ENCODE peak calls at places on chromosomes 1 and 21, in seven cellular contexts. One of them, this sample, is unnamed.

GRCh38 chr1:17588048-17588781 is 48.7 kb downstream of the ARHGEF10L start:
- DNase-seq in tibial nerve: no peak
- DNase-seq in heart left ventricle: peak
- DNase-seq in adrenal gland: no peak
- DNase-seq in IMR-90: peak
- DNase-seq in right lobe of liver: peak
- DNase-seq in body of pancreas: peak
- DNase-seq in this sample: no peak

GRCh38 chr1:186997877-186998276 is 169.1 kb downstream of the PLA2G4A start:
- DNase-seq in tibial nerve: no peak
- DNase-seq in heart left ventricle: no peak
- DNase-seq in adrenal gland: no peak
- DNase-seq in IMR-90: no peak
- DNase-seq in right lobe of liver: no peak
- DNase-seq in body of pancreas: no peak
- DNase-seq in this sample: no peak

GRCh38 chr1:183024352-183025337 is 1.4 kb downstream of the LAMC1 start:
- DNase-seq in tibial nerve: no peak
- DNase-seq in heart left ventricle: no peak
- DNase-seq in adrenal gland: peak
- DNase-seq in IMR-90: no peak
- DNase-seq in right lobe of liver: no peak
- DNase-seq in body of pancreas: no peak
- DNase-seq in this sample: no peak

GRCh38 chr1:87329756-87330200 is 1.1 kb downstream of the LMO4 start:
- DNase-seq in tibial nerve: no peak
- DNase-seq in heart left ventricle: no peak
- DNase-seq in adrenal gland: no peak
- DNase-seq in IMR-90: peak
- DNase-seq in right lobe of liver: no peak
- DNase-seq in body of pancreas: no peak
- DNase-seq in this sample: no peak

GRCh38 chr1:235424092-235424491 is 56.9 kb downstream of the TBCE start:
- DNase-seq in tibial nerve: no peak
- DNase-seq in heart left ventricle: no peak
- DNase-seq in adrenal gland: no peak
- DNase-seq in IMR-90: no peak
- DNase-seq in right lobe of liver: no peak
- DNase-seq in body of pancreas: no peak
- DNase-seq in this sample: no peak

GRCh38 chr1:51986718-51987117 is 3.8 kb downstream of the RAB3B start:
- DNase-seq in tibial nerve: no peak
- DNase-seq in heart left ventricle: no peak
- DNase-seq in adrenal gland: no peak
- DNase-seq in IMR-90: no peak
- DNase-seq in right lobe of liver: no peak
- DNase-seq in body of pancreas: no peak
- DNase-seq in this sample: no peak

GRCh38 chr1:105260018-105260417 is 1510.3 kb downstream of the AMY1C start:
- DNase-seq in tibial nerve: no peak
- DNase-seq in heart left ventricle: no peak
- DNase-seq in adrenal gland: no peak
- DNase-seq in IMR-90: no peak
- DNase-seq in right lobe of liver: no peak
- DNase-seq in body of pancreas: no peak
- DNase-seq in this sample: no peak

GRCh38 chr1:63124666-63125191 is 197.6 kb upstream of the FOXD3 start:
- DNase-seq in tibial nerve: no peak
- DNase-seq in heart left ventricle: no peak
- DNase-seq in adrenal gland: no peak
- DNase-seq in IMR-90: peak
- DNase-seq in right lobe of liver: no peak
- DNase-seq in body of pancreas: no peak
- DNase-seq in this sample: no peak

GRCh38 chr1:7422966-7423365 is 348.1 kb upstream of the VAMP3 start:
- DNase-seq in tibial nerve: peak
- DNase-seq in heart left ventricle: no peak
- DNase-seq in adrenal gland: no peak
- DNase-seq in IMR-90: no peak
- DNase-seq in right lobe of liver: peak
- DNase-seq in body of pancreas: no peak
- DNase-seq in this sample: no peak

GRCh38 chr1:200774735-200775449 is 36.2 kb downstream of the CAMSAP2 start:
- DNase-seq in tibial nerve: no peak
- DNase-seq in heart left ventricle: no peak
- DNase-seq in adrenal gland: no peak
- DNase-seq in IMR-90: peak
- DNase-seq in right lobe of liver: no peak
- DNase-seq in body of pancreas: no peak
- DNase-seq in this sample: no peak

GRCh38 chr1:224670506-224670905 is 54.4 kb downstream of the CNIH3 start:
- DNase-seq in tibial nerve: no peak
- DNase-seq in heart left ventricle: no peak
- DNase-seq in adrenal gland: no peak
- DNase-seq in IMR-90: peak
- DNase-seq in right lobe of liver: no peak
- DNase-seq in body of pancreas: no peak
- DNase-seq in this sample: no peak

GRCh38 chr1:86774305-86775304 is 70.2 kb downstream of the SH3GLB1 start:
- DNase-seq in tibial nerve: peak
- DNase-seq in heart left ventricle: peak
- DNase-seq in adrenal gland: peak
- DNase-seq in IMR-90: peak
- DNase-seq in right lobe of liver: peak
- DNase-seq in body of pancreas: peak
- DNase-seq in this sample: peak

GRCh38 chr1:177385760-177386698 is 215.3 kb downstream of the BRINP2 start:
- DNase-seq in tibial nerve: no peak
- DNase-seq in heart left ventricle: no peak
- DNase-seq in adrenal gland: no peak
- DNase-seq in IMR-90: no peak
- DNase-seq in right lobe of liver: no peak
- DNase-seq in body of pancreas: no peak
- DNase-seq in this sample: no peak

GRCh38 chr1:179612361-179612760 is 20.7 kb downstream of the TDRD5 start:
- DNase-seq in tibial nerve: no peak
- DNase-seq in heart left ventricle: no peak
- DNase-seq in adrenal gland: no peak
- DNase-seq in IMR-90: no peak
- DNase-seq in right lobe of liver: no peak
- DNase-seq in body of pancreas: no peak
- DNase-seq in this sample: no peak

GRCh38 chr1:91402023-91402422 is 2.6 kb downstream of the HFM1 start:
- DNase-seq in tibial nerve: no peak
- DNase-seq in heart left ventricle: no peak
- DNase-seq in adrenal gland: no peak
- DNase-seq in IMR-90: peak
- DNase-seq in right lobe of liver: no peak
- DNase-seq in body of pancreas: no peak
- DNase-seq in this sample: no peak

GRCh38 chr1:110033421-110033820 is 1.0 kb upstream of the STRIP1 start:
- DNase-seq in tibial nerve: no peak
- DNase-seq in heart left ventricle: no peak
- DNase-seq in adrenal gland: no peak
- DNase-seq in IMR-90: no peak
- DNase-seq in right lobe of liver: no peak
- DNase-seq in body of pancreas: no peak
- DNase-seq in this sample: no peak

GRCh38 chr21:35593000-35593502 is 467.3 kb downstream of the SETD4 start:
- DNase-seq in tibial nerve: no peak
- DNase-seq in heart left ventricle: no peak
- DNase-seq in adrenal gland: no peak
- DNase-seq in IMR-90: peak
- DNase-seq in right lobe of liver: no peak
- DNase-seq in body of pancreas: no peak
- DNase-seq in this sample: no peak

GRCh38 chr1:22500476-22500875 is 48.8 kb downstream of the ZBTB40 start:
- DNase-seq in tibial nerve: no peak
- DNase-seq in heart left ventricle: no peak
- DNase-seq in adrenal gland: peak
- DNase-seq in IMR-90: peak
- DNase-seq in right lobe of liver: no peak
- DNase-seq in body of pancreas: peak
- DNase-seq in this sample: peak

GRCh38 chr1:182595641-182596240 is 6.7 kb upstream of the RNASEL start:
- DNase-seq in tibial nerve: no peak
- DNase-seq in heart left ventricle: peak
- DNase-seq in adrenal gland: peak
- DNase-seq in IMR-90: peak
- DNase-seq in right lobe of liver: peak
- DNase-seq in body of pancreas: peak
- DNase-seq in this sample: peak

GRCh38 chr1:59025898-59026426 is 242.1 kb upstream of the JUN start:
- DNase-seq in tibial nerve: no peak
- DNase-seq in heart left ventricle: no peak
- DNase-seq in adrenal gland: no peak
- DNase-seq in IMR-90: peak
- DNase-seq in right lobe of liver: no peak
- DNase-seq in body of pancreas: no peak
- DNase-seq in this sample: no peak

GRCh38 chr1:53585565-53585964 is 126.4 kb downstream of the DMRTB1 start:
- DNase-seq in tibial nerve: no peak
- DNase-seq in heart left ventricle: peak
- DNase-seq in adrenal gland: no peak
- DNase-seq in IMR-90: no peak
- DNase-seq in right lobe of liver: no peak
- DNase-seq in body of pancreas: no peak
- DNase-seq in this sample: no peak

GRCh38 chr1:40630488-40631223 is 34.8 kb downstream of the RIMS3 start:
- DNase-seq in tibial nerve: no peak
- DNase-seq in heart left ventricle: no peak
- DNase-seq in adrenal gland: peak
- DNase-seq in IMR-90: peak
- DNase-seq in right lobe of liver: no peak
- DNase-seq in body of pancreas: peak
- DNase-seq in this sample: no peak

GRCh38 chr1:240337795-240338194 is 246.1 kb downstream of the FMN2 start:
- DNase-seq in tibial nerve: no peak
- DNase-seq in heart left ventricle: no peak
- DNase-seq in adrenal gland: peak
- DNase-seq in IMR-90: peak
- DNase-seq in right lobe of liver: no peak
- DNase-seq in body of pancreas: no peak
- DNase-seq in this sample: no peak

DNA sequence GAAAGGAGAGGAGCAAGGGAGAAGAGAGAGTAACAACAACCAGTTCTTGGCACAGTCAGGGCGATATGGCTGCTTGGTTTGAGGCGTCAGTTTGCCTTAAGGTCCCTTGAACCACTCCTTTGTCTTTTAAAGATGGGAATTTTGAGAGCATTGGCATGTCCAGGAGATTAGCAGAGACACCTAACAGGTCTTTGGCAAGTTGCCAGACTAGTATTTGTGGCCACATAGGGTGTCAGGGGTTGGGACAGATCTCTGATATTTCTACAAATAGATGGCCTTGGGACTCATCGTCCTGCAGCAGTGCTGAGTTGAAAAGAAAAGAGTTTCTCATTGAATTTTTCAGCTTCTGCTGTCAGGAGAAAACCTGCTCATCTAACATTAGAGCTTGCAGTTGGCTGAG is 55.3 kb upstream of the KCND3 start:
- DNase-seq in tibial nerve: no peak
- DNase-seq in heart left ventricle: no peak
- DNase-seq in adrenal gland: no peak
- DNase-seq in IMR-90: no peak
- DNase-seq in right lobe of liver: no peak
- DNase-seq in body of pancreas: no peak
- DNase-seq in this sample: no peak
- H3K27ac ChIP-seq in tibial nerve: no peak
- H3K27ac ChIP-seq in heart left ventricle: no peak
- H3K27ac ChIP-seq in adrenal gland: no peak
- H3K27ac ChIP-seq in IMR-90: no peak
- H3K27ac ChIP-seq in right lobe of liver: no peak
- H3K27ac ChIP-seq in body of pancreas: no peak
- H3K27ac ChIP-seq in this sample: no peak

GRCh38 chr1:248825573-248825908 is 174 bp downstream of the SH3BP5L start:
- DNase-seq in tibial nerve: no peak
- DNase-seq in heart left ventricle: no peak
- DNase-seq in adrenal gland: no peak
- DNase-seq in IMR-90: no peak
- DNase-seq in right lobe of liver: no peak
- DNase-seq in body of pancreas: no peak
- DNase-seq in this sample: no peak

GRCh38 chr1:248824701-248825100 is 1.0 kb downstream of the SH3BP5L start:
- DNase-seq in tibial nerve: no peak
- DNase-seq in heart left ventricle: no peak
- DNase-seq in adrenal gland: no peak
- DNase-seq in IMR-90: no peak
- DNase-seq in right lobe of liver: no peak
- DNase-seq in body of pancreas: no peak
- DNase-seq in this sample: no peak

GRCh38 chr1:248825136-248825535 is 579 bp downstream of the SH3BP5L start:
- DNase-seq in tibial nerve: no peak
- DNase-seq in heart left ventricle: no peak
- DNase-seq in adrenal gland: no peak
- DNase-seq in IMR-90: no peak
- DNase-seq in right lobe of liver: no peak
- DNase-seq in body of pancreas: no peak
- DNase-seq in this sample: no peak

GRCh38 chr1:248824301-248824700 is 1.4 kb downstream of the SH3BP5L start:
- DNase-seq in tibial nerve: no peak
- DNase-seq in heart left ventricle: no peak
- DNase-seq in adrenal gland: no peak
- DNase-seq in IMR-90: no peak
- DNase-seq in right lobe of liver: no peak
- DNase-seq in body of pancreas: no peak
- DNase-seq in this sample: no peak

GRCh38 chr1:248825909-248826760 is at the start of gene SH3BP5L:
- DNase-seq in tibial nerve: peak
- DNase-seq in heart left ventricle: peak
- DNase-seq in adrenal gland: peak
- DNase-seq in IMR-90: peak
- DNase-seq in right lobe of liver: peak
- DNase-seq in body of pancreas: peak
- DNase-seq in this sample: peak
- TF ChIP-seq POLR2A in tibial nerve: peak
- TF ChIP-seq POLR2A in heart left ventricle: peak
- TF ChIP-seq POLR2A in adrenal gland: peak
- TF ChIP-seq POLR2A in IMR-90: peak
- TF ChIP-seq POLR2A in right lobe of liver: peak
- TF ChIP-seq POLR2A in body of pancreas: peak
- TF ChIP-seq POLR2A in this sample: peak

GRCh38 chr1:19786988-19787423 is 12.7 kb downstream of the TMCO4 start:
- DNase-seq in tibial nerve: no peak
- DNase-seq in heart left ventricle: no peak
- DNase-seq in adrenal gland: no peak
- DNase-seq in IMR-90: no peak
- DNase-seq in right lobe of liver: no peak
- DNase-seq in body of pancreas: peak
- DNase-seq in this sample: no peak
- H3K27ac ChIP-seq in tibial nerve: no peak
- H3K27ac ChIP-seq in heart left ventricle: no peak
- H3K27ac ChIP-seq in adrenal gland: no peak
- H3K27ac ChIP-seq in IMR-90: no peak
- H3K27ac ChIP-seq in right lobe of liver: no peak
- H3K27ac ChIP-seq in body of pancreas: no peak
- H3K27ac ChIP-seq in this sample: no peak

GRCh38 chr21:41425954-41426655 is at the start of gene MX1:
- DNase-seq in tibial nerve: peak
- DNase-seq in heart left ventricle: peak
- DNase-seq in adrenal gland: peak
- DNase-seq in IMR-90: peak
- DNase-seq in right lobe of liver: peak
- DNase-seq in body of pancreas: peak
- DNase-seq in this sample: peak
- TF ChIP-seq POLR2A in tibial nerve: peak
- TF ChIP-seq POLR2A in heart left ventricle: peak
- TF ChIP-seq POLR2A in adrenal gland: peak
- TF ChIP-seq POLR2A in IMR-90: no peak
- TF ChIP-seq POLR2A in right lobe of liver: peak
- TF ChIP-seq POLR2A in body of pancreas: peak
- TF ChIP-seq POLR2A in this sample: peak

GRCh38 chr1:4016351-4017130 is 116.5 kb upstream of the C1orf174 start:
- DNase-seq in tibial nerve: no peak
- DNase-seq in heart left ventricle: no peak
- DNase-seq in adrenal gland: no peak
- DNase-seq in IMR-90: no peak
- DNase-seq in right lobe of liver: no peak
- DNase-seq in body of pancreas: no peak
- DNase-seq in this sample: no peak
- H3K27ac ChIP-seq in tibial nerve: no peak
- H3K27ac ChIP-seq in heart left ventricle: no peak
- H3K27ac ChIP-seq in adrenal gland: no peak
- H3K27ac ChIP-seq in IMR-90: no peak
- H3K27ac ChIP-seq in right lobe of liver: no peak
- H3K27ac ChIP-seq in body of pancreas: no peak
- H3K27ac ChIP-seq in this sample: no peak